ENCODE peak calls at places on chromosomes 12 and 14, in seven cellular contexts. I, S, N, G, R, Z and Q are unnamed samples.

GRCh38 chr12:47100146-47100545 is 20.4 kb upstream of the AMIGO2 start:
- DNase-seq in I (no peak), S (no peak), N (no peak), G (no peak), R (no peak), Z (no peak), Q (no peak)

GRCh38 chr12:46449856-46450255 is 77.3 kb upstream of the SLC38A2 start:
- DNase-seq in I (no peak), S (no peak), N (no peak), G (no peak), R (no peak), Z (no peak), Q (no peak)

GRCh38 chr12:109418848-109419474 is 58.1 kb downstream of the KCTD10 start:
- DNase-seq in I (no peak), S (no peak), N (no peak), G (no peak), R (no peak), Z (no peak), Q (no peak)

GRCh38 chr12:14664434-14665023 is 31.9 kb downstream of the GUCY2C start:
- DNase-seq in I (peak), S (no peak), N (no peak), G (peak), R (peak), Z (no peak), Q (peak)

GRCh38 chr14:66072190-66072905 is 413.8 kb upstream of the CCDC196 start:
- DNase-seq in I (no peak), S (no peak), N (no peak), G (no peak), R (no peak), Z (no peak), Q (no peak)

GRCh38 chr12:110913119-110914056 is 7.0 kb downstream of the MYL2 start:
- DNase-seq in I (no peak), S (no peak), N (no peak), G (no peak), R (no peak), Z (no peak), Q (no peak)

GRCh38 chr14:100726812-100727564 is at the start of gene DLK1:
- DNase-seq in I (no peak), S (no peak), N (no peak), G (no peak), R (no peak), Z (no peak), Q (no peak)

GRCh38 chr12:27781680-27782079 is 1.6 kb upstream of the MANSC4 start:
- DNase-seq in I (no peak), S (no peak), N (no peak), G (no peak), R (no peak), Z (no peak), Q (no peak)

GRCh38 chr14:72513346-72513745 is 380.6 kb downstream of the DPF3 start:
- DNase-seq in I (no peak), S (no peak), N (no peak), G (no peak), R (no peak), Z (no peak), Q (no peak)

GRCh38 chr14:30223966-30224365 is 296.3 kb upstream of the PRKD1 start:
- DNase-seq in I (no peak), S (peak), N (no peak), G (no peak), R (no peak), Z (no peak), Q (no peak)

GRCh38 chr12:123886931-123887582 is 85.6 kb downstream of the CCDC92 start:
- DNase-seq in I (no peak), S (no peak), N (no peak), G (no peak), R (no peak), Z (no peak), Q (no peak)

GRCh38 chr12:52438305-52439301 is 4.4 kb upstream of the KRT75 start:
- DNase-seq in I (no peak), S (no peak), N (no peak), G (no peak), R (no peak), Z (no peak), Q (no peak)

GRCh38 chr12:3996322-3996721 is 123.1 kb upstream of the PARP11 start:
- DNase-seq in I (no peak), S (no peak), N (no peak), G (no peak), R (no peak), Z (no peak), Q (no peak)

GRCh38 chr14:30272848-30273563 is 286.0 kb upstream of the G2E3 start:
- DNase-seq in I (peak), S (no peak), N (no peak), G (no peak), R (peak), Z (no peak), Q (peak)

GRCh38 chr14:104224516-104225281 is 86.3 kb downstream of the KIF26A start:
- DNase-seq in I (no peak), S (no peak), N (peak), G (peak), R (peak), Z (no peak), Q (peak)

GRCh38 chr12:109458771-109459208 is 18.3 kb downstream of the KCTD10 start:
- DNase-seq in I (no peak), S (no peak), N (peak), G (no peak), R (no peak), Z (no peak), Q (no peak)

GRCh38 chr12:103680591-103681065 is 93.6 kb downstream of the STAB2 start:
- DNase-seq in I (no peak), S (peak), N (no peak), G (no peak), R (peak), Z (no peak), Q (peak)

GRCh38 chr12:69879007-69879960 is 54.3 kb downstream of the MYRFL start:
- DNase-seq in I (peak), S (peak), N (peak), G (peak), R (peak), Z (peak), Q (peak)

GRCh38 chr12:52615208-52615868 is 3.0 kb downstream of the KRT73 start:
- DNase-seq in I (no peak), S (peak), N (no peak), G (no peak), R (no peak), Z (no peak), Q (no peak)

GRCh38 chr12:5073838-5074237 is 30.2 kb downstream of the KCNA5 start:
- DNase-seq in I (peak), S (no peak), N (no peak), G (no peak), R (no peak), Z (no peak), Q (no peak)

GRCh38 chr14:86781111-86781510 is 1211.9 kb downstream of the GALC start:
- DNase-seq in I (no peak), S (no peak), N (no peak), G (no peak), R (no peak), Z (no peak), Q (no peak)

GRCh38 chr12:130856088-130856487 is 15.8 kb upstream of the RAN start:
- DNase-seq in I (no peak), S (no peak), N (no peak), G (no peak), R (no peak), Z (no peak), Q (no peak)

GRCh38 chr12:20212658-20213387 is 155.5 kb upstream of the PDE3A start:
- DNase-seq in I (peak), S (peak), N (peak), G (no peak), R (peak), Z (no peak), Q (peak)

GRCh38 chr12:39966738-39967137 is 139.1 kb downstream of the SLC2A13 start:
- DNase-seq in I (no peak), S (no peak), N (no peak), G (no peak), R (no peak), Z (no peak), Q (no peak)

GRCh38 chr12:74370608-74371216 is 166.9 kb upstream of the ATXN7L3B start:
- DNase-seq in I (no peak), S (no peak), N (no peak), G (no peak), R (no peak), Z (no peak), Q (no peak)

GRCh38 chr12:11834104-11834812 is 184.8 kb downstream of the ETV6 start:
- DNase-seq in I (no peak), S (no peak), N (no peak), G (no peak), R (no peak), Z (no peak), Q (peak)

GRCh38 chr12:93287152-93287551 is 90.6 kb upstream of the NUDT4 start:
- DNase-seq in I (no peak), S (no peak), N (no peak), G (no peak), R (no peak), Z (no peak), Q (no peak)

GRCh38 chr12:11171953-11172675 is 1.1 kb downstream of the SMIM10L1 start:
- DNase-seq in I (peak), S (no peak), N (no peak), G (no peak), R (peak), Z (no peak), Q (peak)

GRCh38 chr12:56682323-56682722 is 5.8 kb downstream of the PTGES3 start:
- DNase-seq in I (no peak), S (no peak), N (no peak), G (no peak), R (no peak), Z (no peak), Q (no peak)

GRCh38 chr12:52580496-52580895 is 6.9 kb upstream of the KRT74 start:
- DNase-seq in I (peak), S (no peak), N (no peak), G (no peak), R (peak), Z (no peak), Q (no peak)

GRCh38 chr12:10392394-10392930 is 2.6 kb upstream of the KLRK1 start:
- DNase-seq in I (peak), S (peak), N (no peak), G (no peak), R (no peak), Z (no peak), Q (peak)

GRCh38 chr14:53367631-53368030 is 214.5 kb upstream of the DDHD1 start:
- DNase-seq in I (no peak), S (no peak), N (no peak), G (no peak), R (no peak), Z (no peak), Q (no peak)